ENCODE peak calls at places on chromosomes 6 and 20, in four cellular contexts. One of them, this sample, is unnamed.

GRCh38 chr20:6468751-6469150 is 298.7 kb upstream of the BMP2 start:
- DNase-seq in iPS-NIHi11: no peak
- DNase-seq in activated CD4-positive, CD25-positive, alpha-beta regulatory T cell: no peak
- DNase-seq in psoas muscle: no peak
- DNase-seq in this sample: no peak

GRCh38 chr6:3159805-3160781 is 2.7 kb upstream of the TUBB2A start:
- DNase-seq in psoas muscle: peak
- DNase-seq in activated CD4-positive, CD25-positive, alpha-beta regulatory T cell: peak
- DNase-seq in iPS-NIHi11: no peak
- DNase-seq in this sample: peak

GRCh38 chr6:170345662-170346061 is 39.1 kb downstream of the FAM120B start:
- DNase-seq in psoas muscle: no peak
- DNase-seq in activated CD4-positive, CD25-positive, alpha-beta regulatory T cell: no peak
- DNase-seq in iPS-NIHi11: no peak
- DNase-seq in this sample: no peak

GRCh38 chr6:144277174-144277573 is 8.0 kb upstream of the UTRN start:
- DNase-seq in psoas muscle: no peak
- DNase-seq in activated CD4-positive, CD25-positive, alpha-beta regulatory T cell: no peak
- DNase-seq in iPS-NIHi11: no peak
- DNase-seq in this sample: no peak

GRCh38 chr6:16337280-16337975 is 99.0 kb downstream of the GMPR start:
- DNase-seq in psoas muscle: peak
- DNase-seq in activated CD4-positive, CD25-positive, alpha-beta regulatory T cell: no peak
- DNase-seq in iPS-NIHi11: no peak
- DNase-seq in this sample: no peak

GRCh38 chr20:45487231-45487635 is 17.7 kb downstream of the WFDC2 start:
- DNase-seq in activated CD4-positive, CD25-positive, alpha-beta regulatory T cell: no peak
- DNase-seq in iPS-NIHi11: peak
- DNase-seq in psoas muscle: no peak
- DNase-seq in this sample: no peak

GRCh38 chr6:81002126-81002525 is 750.4 kb downstream of the TENT5A start:
- DNase-seq in iPS-NIHi11: no peak
- DNase-seq in psoas muscle: no peak
- DNase-seq in activated CD4-positive, CD25-positive, alpha-beta regulatory T cell: no peak
- DNase-seq in this sample: no peak

GRCh38 chr6:35489995-35490791 is 6.7 kb downstream of the TEAD3 start:
- DNase-seq in iPS-NIHi11: peak
- DNase-seq in activated CD4-positive, CD25-positive, alpha-beta regulatory T cell: no peak
- DNase-seq in psoas muscle: peak
- DNase-seq in this sample: no peak

GRCh38 chr6:107670792-107671199 is 153.3 kb downstream of the SCML4 start:
- DNase-seq in iPS-NIHi11: peak
- DNase-seq in psoas muscle: peak
- DNase-seq in activated CD4-positive, CD25-positive, alpha-beta regulatory T cell: no peak
- DNase-seq in this sample: no peak

GRCh38 chr6:14131579-14131978 is 14.0 kb downstream of the CD83 start:
- DNase-seq in iPS-NIHi11: no peak
- DNase-seq in activated CD4-positive, CD25-positive, alpha-beta regulatory T cell: no peak
- DNase-seq in psoas muscle: no peak
- DNase-seq in this sample: no peak

GRCh38 chr6:149271348-149272340 is 45.9 kb upstream of the TAB2 start:
- DNase-seq in iPS-NIHi11: no peak
- DNase-seq in psoas muscle: no peak
- DNase-seq in activated CD4-positive, CD25-positive, alpha-beta regulatory T cell: no peak
- DNase-seq in this sample: peak

This sample was measured in activated T-cell treated with anti-CD3 and anti-CD28 coated beads for 48 hours.